ENCODE peak calls at places on chromosomes 7 and 10, in six cellular contexts. Q is upper lobe of right lung; M is GM12878; T is CD8-positive, alpha-beta memory T cell; B is A549; I is transverse colon. H is an unnamed sample.
A peak's percentile ranks its signal among the peaks of the same experiment; 100 is the strongest.

GRCh38 chr7:140033779-140034363 is 28.9 kb downstream of the PARP12 start:
- DNase-seq in Q (no peak), M (no peak), T (no peak), B (no peak), I (no peak), H (no peak)

GRCh38 chr7:158431941-158432347 is 155.7 kb downstream of the PTPRN2 start:
- DNase-seq in Q (peak; percentile 73), M (no peak), T (no peak), B (peak; percentile 98), I (peak; percentile 76), H (peak; percentile 93)

GRCh38 chr7:110762514-110762913 is 328.4 kb upstream of the LRRN3 start:
- DNase-seq in Q (no peak), M (no peak), T (no peak), B (no peak), I (no peak), H (peak; percentile 70)

GRCh38 chr7:94444808-94445207 is 50.1 kb downstream of the COL1A2 start:
- DNase-seq in Q (no peak), M (no peak), T (no peak), B (no peak), I (no peak), H (no peak)

GRCh38 chr10:62059424-62059913 is 158.0 kb downstream of the ARID5B start:
- DNase-seq in Q (no peak), M (no peak), T (no peak), B (no peak), I (no peak), H (peak; percentile 50)

GRCh38 chr7:66138994-66139752 is 24.5 kb downstream of the CRCP start:
- DNase-seq in Q (no peak), M (no peak), T (no peak), B (no peak), I (no peak), H (no peak)

GRCh38 chr10:120012566-120012965 is 120.0 kb downstream of the SEC23IP start:
- DNase-seq in Q (no peak), M (no peak), T (no peak), B (no peak), I (no peak), H (no peak)

GRCh38 chr10:114374141-114374791 is 30.0 kb downstream of the AFAP1L2 start:
- DNase-seq in Q (no peak), M (no peak), T (no peak), B (no peak), I (peak; percentile 46), H (no peak)

GRCh38 chr10:119608316-119609155 is 11.8 kb upstream of the TIAL1 start:
- DNase-seq in Q (peak; percentile 72), M (no peak), T (peak; percentile 50), B (peak; percentile 58), I (peak; percentile 42), H (peak; percentile 56)

GRCh38 chr10:32314588-32314987 is 32.4 kb downstream of the EPC1 start:
- DNase-seq in Q (no peak), M (no peak), T (no peak), B (no peak), I (no peak), H (no peak)

GRCh38 chr7:135620447-135620846 is 41.9 kb upstream of the STMP1 start:
- DNase-seq in Q (no peak), M (no peak), T (no peak), B (no peak), I (no peak), H (peak; percentile 7)

GRCh38 chr10:28946479-28946878 is 269.2 kb downstream of the BAMBI start:
- DNase-seq in Q (no peak), M (no peak), T (no peak), B (no peak), I (no peak), H (peak; percentile 73)

GRCh38 chr7:140661124-140661523 is 11.6 kb upstream of the ADCK2 start:
- DNase-seq in Q (no peak), M (no peak), T (no peak), B (no peak), I (peak; percentile 9), H (no peak)

GRCh38 chr7:158015403-158016116 is 572.1 kb downstream of the PTPRN2 start:
- DNase-seq in Q (peak; percentile 36), M (no peak), T (no peak), B (no peak), I (no peak), H (no peak)

GRCh38 chr7:28440055-28440601 is 27.8 kb downstream of the CREB5 start:
- DNase-seq in Q (no peak), M (no peak), T (no peak), B (no peak), I (no peak), H (no peak)

GRCh38 chr10:25820496-25821415 is 113.3 kb upstream of the MYO3A start:
- DNase-seq in Q (no peak), M (no peak), T (no peak), B (no peak), I (no peak), H (no peak)

GRCh38 chr7:148772297-148773089 is 73.8 kb downstream of the CUL1 start:
- DNase-seq in Q (no peak), M (no peak), T (no peak), B (peak; percentile 35), I (no peak), H (no peak)

GRCh38 chr10:19889279-19889678 is 73.0 kb downstream of the PLXDC2 start:
- DNase-seq in Q (no peak), M (no peak), T (no peak), B (no peak), I (no peak), H (no peak)

GRCh38 chr7:130124711-130125110 is 54.4 kb downstream of the KLHDC10 start:
- DNase-seq in Q (no peak), M (no peak), T (no peak), B (no peak), I (no peak), H (no peak)

GRCh38 chr7:98213874-98214810 is 2.9 kb downstream of the BHLHA15 start:
- DNase-seq in Q (peak; percentile 59), M (no peak), T (peak; percentile 44), B (no peak), I (no peak), H (no peak)

GRCh38 chr7:70764004-70764691 is 367.8 kb upstream of the GALNT17 start:
- DNase-seq in Q (no peak), M (peak; percentile 98), T (no peak), B (no peak), I (no peak), H (no peak)

GRCh38 chr7:2706685-2707126 is 18.7 kb downstream of the AMZ1 start:
- DNase-seq in Q (no peak), M (no peak), T (no peak), B (no peak), I (no peak), H (no peak)

GRCh38 chr10:17984056-17984455 is 32.3 kb downstream of the SLC39A12 start:
- DNase-seq in Q (no peak), M (peak; percentile 55), T (no peak), B (no peak), I (no peak), H (no peak)

GRCh38 chr10:24503627-24504320 is 219.9 kb downstream of the ARHGAP21 start:
- DNase-seq in Q (no peak), M (peak; percentile 36), T (no peak), B (peak; percentile 34), I (peak; percentile 65), H (peak; percentile 66)

GRCh38 chr7:110718514-110719205 is 372.3 kb upstream of the LRRN3 start:
- DNase-seq in Q (no peak), M (no peak), T (no peak), B (no peak), I (no peak), H (no peak)

GRCh38 chr10:119724630-119725549 is 960 bp upstream of the INPP5F start:
- DNase-seq in Q (no peak), M (no peak), T (no peak), B (no peak), I (no peak), H (peak; percentile 17)

GRCh38 chr7:24436131-24436920 is 136.9 kb upstream of the PALS2 start:
- DNase-seq in Q (no peak), M (no peak), T (no peak), B (no peak), I (no peak), H (no peak)

GRCh38 chr7:158910254-158911053 is 54.1 kb downstream of the DYNC2I1 start:
- DNase-seq in Q (no peak), M (no peak), T (no peak), B (no peak), I (no peak), H (no peak)

GRCh38 chr7:77459311-77459726 is 43.2 kb upstream of the GSAP start:
- DNase-seq in Q (no peak), M (no peak), T (no peak), B (no peak), I (no peak), H (no peak)

GRCh38 chr7:388023-388355 is 98.0 kb downstream of the FOXL3 start:
- DNase-seq in Q (peak; percentile 53), M (no peak), T (peak; percentile 28), B (no peak), I (no peak), H (no peak)

GRCh38 chr10:132721725-132722124 is 64.2 kb downstream of the NKX6-2 start:
- DNase-seq in Q (no peak), M (no peak), T (no peak), B (no peak), I (no peak), H (no peak)

GRCh38 chr10:73552819-73553218 is 38.3 kb downstream of the USP54 start:
- DNase-seq in Q (no peak), M (no peak), T (no peak), B (no peak), I (no peak), H (no peak)
- H3K4me1 ChIP-seq in Q (peaks cover 6% of the 10 kb centered on the region), M (no peaks in the 10 kb centered on the region), T (no peaks in the 10 kb centered on the region), B (no peaks in the 10 kb centered on the region), I (peaks cover 15% of the 10 kb centered on the region), H (peaks cover 9% of the 10 kb centered on the region)

DNA sequence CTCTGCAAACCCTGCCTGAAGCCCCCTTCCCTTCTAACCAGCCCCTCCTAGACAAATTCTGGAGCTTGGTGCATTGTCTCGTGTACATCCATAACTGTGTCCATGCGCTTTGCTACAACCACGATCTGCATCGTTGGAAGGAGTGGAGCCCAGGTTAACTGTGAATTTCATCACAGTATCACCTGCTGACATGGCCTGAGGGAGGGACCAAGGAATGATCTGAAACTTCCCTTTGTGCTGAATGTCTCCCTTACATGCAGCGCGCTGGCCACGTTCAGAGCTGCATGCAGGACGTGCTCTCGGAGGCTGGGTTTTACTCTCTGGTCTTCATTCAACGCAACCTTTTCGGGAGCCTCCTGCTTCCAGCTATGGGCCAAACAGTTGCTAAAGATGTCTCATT is 222.3 kb downstream of the CUX1 start:
- DNase-seq in Q (peak; percentile 21), M (no peak), T (no peak), B (no peak), I (no peak), H (no peak)
- H3K4me1 ChIP-seq in Q (no peaks in the 10 kb centered on the region), M (peaks cover 22% of the 10 kb centered on the region), T (no peaks in the 10 kb centered on the region), B (peaks cover 18% of the 10 kb centered on the region), I (no peaks in the 10 kb centered on the region), H (peaks cover 4% of the 10 kb centered on the region)

DNA sequence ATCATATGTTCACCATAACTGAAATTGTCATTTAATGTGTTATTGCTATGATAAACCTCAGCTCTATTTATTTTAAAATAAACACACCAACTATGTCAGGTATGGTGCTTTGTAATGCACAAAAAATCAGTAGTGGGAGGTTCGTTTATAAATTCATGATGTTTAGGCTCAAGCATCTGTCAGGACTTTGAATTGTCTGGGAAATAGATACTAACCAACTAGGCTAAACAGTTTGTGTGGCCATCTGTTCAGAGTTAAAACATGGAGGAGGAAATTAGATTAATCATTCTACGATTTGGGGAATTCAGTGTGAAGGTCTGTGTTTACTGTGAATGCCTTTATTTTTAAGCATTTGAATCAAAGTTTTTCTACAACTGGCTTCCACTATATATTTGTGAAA is 212.6 kb upstream of the FZD8 start:
- DNase-seq in Q (no peak), M (no peak), T (no peak), B (no peak), I (no peak), H (no peak)
- H3K4me1 ChIP-seq in Q (no peaks in the 10 kb centered on the region), M (no peaks in the 10 kb centered on the region), T (no peaks in the 10 kb centered on the region), B (no peaks in the 10 kb centered on the region), I (no peaks in the 10 kb centered on the region), H (peaks cover 1% of the 10 kb centered on the region)

GRCh38 chr7:74220229-74220628 is 10.4 kb downstream of the LAT2 start:
- DNase-seq in Q (no peak), M (no peak), T (no peak), B (no peak), I (no peak), H (no peak)
- H3K4me1 ChIP-seq in Q (peaks cover 9% of the 10 kb centered on the region), M (peaks cover 34% of the 10 kb centered on the region), T (peaks cover 15% of the 10 kb centered on the region), B (peaks cover 18% of the 10 kb centered on the region), I (no peaks in the 10 kb centered on the region), H (no peaks in the 10 kb centered on the region)

H was measured in cardiac muscle cell.